ENCODE peak calls at places on chromosomes 5 and 9, in six cellular contexts. I, N, R, G, K and E are unnamed samples.

GRCh38 chr5:95090774-95091173 is 194.1 kb downstream of the MCTP1 start:
- DNase-seq in I (no peak), N (no peak), R (no peak), G (no peak), K (no peak), E (no peak)

GRCh38 chr9:97904725-97905124 is 17.6 kb downstream of the TRMO start:
- DNase-seq in I (no peak), N (peak; percentile 66), R (peak; percentile 58), G (no peak), K (no peak), E (no peak)

GRCh38 chr5:150068961-150069618 is 17.3 kb downstream of the CSF1R start:
- DNase-seq in I (no peak), N (no peak), R (no peak), G (no peak), K (no peak), E (no peak)

GRCh38 chr9:92807031-92807756 is 42.6 kb upstream of the BICD2 start:
- DNase-seq in I (no peak), N (peak; percentile 4), R (no peak), G (no peak), K (no peak), E (no peak)

GRCh38 chr5:604391-604831 is 7.7 kb upstream of the CEP72 start:
- DNase-seq in I (no peak), N (no peak), R (no peak), G (no peak), K (no peak), E (no peak)

GRCh38 chr9:92790542-92791527 is 26.2 kb upstream of the BICD2 start:
- DNase-seq in I (peak; percentile 48), N (peak; percentile 60), R (peak; percentile 76), G (peak; percentile 84), K (peak; percentile 88), E (peak; percentile 78)

GRCh38 chr9:110591526-110591925 is 12.0 kb upstream of the SVEP1 start:
- DNase-seq in I (no peak), N (no peak), R (no peak), G (peak; percentile 39), K (no peak), E (no peak)

GRCh38 chr9:14380061-14380836 is 66.3 kb upstream of the NFIB start:
- DNase-seq in I (no peak), N (no peak), R (no peak), G (no peak), K (no peak), E (no peak)

GRCh38 chr5:6081727-6082210 is 296.6 kb downstream of the MED10 start:
- DNase-seq in I (no peak), N (no peak), R (no peak), G (no peak), K (no peak), E (no peak)

GRCh38 chr5:172428224-172429166 is 25.8 kb downstream of the SH3PXD2B start:
- DNase-seq in I (no peak), N (no peak), R (no peak), G (no peak), K (no peak), E (no peak)

GRCh38 chr9:14236586-14236985 is 77.4 kb downstream of the NFIB start:
- DNase-seq in I (no peak), N (no peak), R (no peak), G (no peak), K (no peak), E (no peak)

GRCh38 chr9:25964239-25964638 is 286.0 kb upstream of the TUSC1 start:
- DNase-seq in I (no peak), N (no peak), R (no peak), G (peak; percentile 4), K (no peak), E (peak; percentile 16)

GRCh38 chr5:147986134-147986757 is 77.5 kb upstream of the SPINK5 start:
- DNase-seq in I (no peak), N (no peak), R (no peak), G (no peak), K (no peak), E (no peak)